ENCODE peak calls at places on chromosomes 12 and 14, in nine cellular contexts. E, Y, A, J, D, H, B, V and C are unnamed samples.
A peak's percentile ranks its signal among the peaks of the same experiment; 100 is the strongest.

GRCh38 chr12:132066345-132066685 is 77.8 kb downstream of the DDX51 start:
- DNase-seq in D (no peak), B (no peak), H (no peak), V (no peak), J (no peak), E (no peak), A (no peak), Y (no peak), C (no peak)

GRCh38 chr12:109714141-109714912 is 702 bp downstream of the FAM222A start:
- DNase-seq in Y (peak; percentile 69), J (peak; percentile 73), D (peak; percentile 93), B (peak; percentile 46), E (peak; percentile 76), V (peak; percentile 56), A (peak; percentile 88), H (peak; percentile 53), C (peak; percentile 65)

GRCh38 chr14:68891851-68892660 is 87.0 kb downstream of the ACTN1 start:
- DNase-seq in D (peak; percentile 60), Y (no peak), J (no peak), E (no peak), H (no peak), V (no peak), A (peak; percentile 14), B (peak; percentile 87), C (no peak)

GRCh38 chr14:38762845-38763244 is 340.2 kb downstream of the SEC23A start:
- DNase-seq in V (no peak), B (no peak), J (no peak), H (no peak), A (no peak), Y (no peak), D (no peak), E (no peak), C (no peak)

GRCh38 chr12:109779382-109779781 is 53.8 kb downstream of the TRPV4 start:
- DNase-seq in V (no peak), H (no peak), Y (no peak), A (no peak), J (no peak), D (peak; percentile 26), E (peak; percentile 57), B (no peak), C (peak; percentile 8)

GRCh38 chr14:99982449-99983250 is 82.6 kb upstream of the EVL start:
- DNase-seq in Y (peak; percentile 42), E (peak; percentile 81), A (peak; percentile 68), D (no peak), J (no peak), H (peak; percentile 43), V (peak; percentile 53), B (peak; percentile 50), C (peak; percentile 63)

GRCh38 chr14:31320922-31321779 is 99.2 kb downstream of the HEATR5A start:
- DNase-seq in D (no peak), E (no peak), H (no peak), V (no peak), B (no peak), Y (no peak), J (no peak), A (no peak), C (no peak)

GRCh38 chr12:105355752-105356151 is 25.3 kb downstream of the C12orf75 start:
- DNase-seq in V (no peak), E (no peak), B (peak; percentile 69), J (no peak), Y (no peak), D (no peak), A (no peak), H (no peak), C (no peak)

GRCh38 chr14:72054929-72055328 is 122.7 kb downstream of the RGS6 start:
- DNase-seq in J (no peak), E (no peak), B (no peak), Y (no peak), V (no peak), H (no peak), A (no peak), D (no peak), C (no peak)